ENCODE peak calls at places on chromosome 11, in five cellular contexts. B is GM12891, P is HepG2, D is K562, Y is H1. Z is an unnamed sample.

GRCh38 chr11:2883717-2884423 is 1.7 kb downstream of the CDKN1C start:
- DNase-seq in D (peak), B (no peak), P (no peak), Y (no peak), Z (no peak)

GRCh38 chr11:2198621-2199365 is 27.2 kb upstream of the TH start:
- DNase-seq in D (no peak), B (no peak), Y (no peak), P (no peak), Z (no peak)

GRCh38 chr11:134532176-134532920 is 120.3 kb upstream of the B3GAT1 start:
- DNase-seq in Y (peak), B (no peak), P (no peak), D (no peak), Z (no peak)

GRCh38 chr11:111707039-111707690 is 59.0 kb downstream of the PPP2R1B start:
- DNase-seq in B (no peak), D (no peak), P (peak), Y (no peak), Z (no peak)

GRCh38 chr11:66727282-66727882 is 1.6 kb downstream of the SPTBN2 start:
- DNase-seq in Y (peak), D (peak), B (peak), P (no peak), Z (no peak)

GRCh38 chr11:114308689-114309089 is 12.5 kb downstream of the NNMT start:
- DNase-seq in D (no peak), Y (no peak), P (no peak), B (no peak), Z (no peak)

GRCh38 chr11:65778431-65778900 is 2.3 kb downstream of the AP5B1 start:
- DNase-seq in P (no peak), B (no peak), Y (no peak), D (no peak), Z (no peak)

GRCh38 chr11:2807276-2807681 is 78.3 kb downstream of the CDKN1C start:
- DNase-seq in D (no peak), P (peak), Y (no peak), B (no peak), Z (no peak)

GRCh38 chr11:121839821-121840220 is 276.2 kb downstream of the BLID start:
- DNase-seq in B (no peak), P (no peak), Y (no peak), D (no peak), Z (no peak)

GRCh38 chr11:46601129-46601528 is 7.3 kb upstream of the AMBRA1 start:
- DNase-seq in D (no peak), B (no peak), P (no peak), Y (no peak), Z (no peak)

GRCh38 chr11:21988477-21988876 is 204.4 kb upstream of the ANO5 start:
- DNase-seq in Y (no peak), P (peak), B (no peak), D (no peak), Z (no peak)

GRCh38 chr11:112724194-112724790 is 236.9 kb upstream of the NCAM1 start:
- DNase-seq in D (no peak), Y (no peak), B (no peak), P (no peak), Z (no peak)

GRCh38 chr11:5476184-5476819 is 12.2 kb upstream of the OR52D1 start:
- DNase-seq in B (peak), Y (no peak), D (peak), P (peak), Z (peak)

GRCh38 chr11:86954288-86955110 is 696 bp downstream of the FZD4 start:
- DNase-seq in Y (no peak), P (no peak), D (peak), B (peak), Z (no peak)

GRCh38 chr11:9858218-9858617 is 194.3 kb downstream of the SWAP70 start:
- DNase-seq in Y (no peak), D (no peak), B (no peak), P (peak), Z (no peak)

GRCh38 chr11:73012121-73012863 is 129.8 kb downstream of the FCHSD2 start:
- DNase-seq in P (no peak), B (no peak), D (no peak), Y (no peak), Z (no peak)

GRCh38 chr11:76719281-76719680 is 48.7 kb upstream of the LRRC32 start:
- DNase-seq in B (no peak), Y (no peak), P (no peak), D (no peak), Z (no peak)

GRCh38 chr11:121965330-121965729 is 150.7 kb downstream of the BLID start:
- DNase-seq in Y (no peak), P (no peak), D (no peak), B (no peak), Z (no peak)

GRCh38 chr11:59053387-59053786 is 32.7 kb upstream of the GLYATL1B start:
- DNase-seq in P (peak), Y (peak), B (no peak), D (peak), Z (no peak)

GRCh38 chr11:119085523-119085878 is 820 bp downstream of the HMBS start:
- DNase-seq in P (no peak), D (peak), B (no peak), Y (no peak), Z (peak)

GRCh38 chr11:1837171-1838076 is 1.4 kb upstream of the TNNI2 start:
- DNase-seq in B (peak), D (peak), P (peak), Y (peak), Z (peak)

GRCh38 chr11:8652140-8652539 is 30.3 kb downstream of the TRIM66 start:
- DNase-seq in D (no peak), P (no peak), Y (no peak), B (no peak), Z (no peak)

GRCh38 chr11:73227571-73228211 is 9.6 kb downstream of the P2RY2 start:
- DNase-seq in B (no peak), Y (peak), P (no peak), D (no peak), Z (no peak)

GRCh38 chr11:116773203-116774112 is 671 bp upstream of the BUD13 start:
- DNase-seq in P (no peak), D (no peak), B (no peak), Y (no peak), Z (no peak)

GRCh38 chr11:134677338-134677948 is 265.4 kb upstream of the B3GAT1 start:
- DNase-seq in Y (no peak), P (no peak), D (no peak), B (no peak), Z (no peak)

GRCh38 chr11:12214751-12215150 is 104.4 kb downstream of the MICAL2 start:
- DNase-seq in P (no peak), Y (no peak), B (no peak), D (no peak), Z (no peak)

GRCh38 chr11:15688351-15688792 is 573.6 kb downstream of the INSC start:
- DNase-seq in Y (no peak), B (no peak), P (no peak), D (no peak), Z (no peak)

GRCh38 chr11:123504401-123504800 is 74.3 kb downstream of the GRAMD1B start:
- DNase-seq in B (no peak), Y (no peak), P (no peak), D (peak), Z (no peak)

GRCh38 chr11:72719144-72719543 is 33.1 kb downstream of the ARAP1 start:
- DNase-seq in Y (no peak), B (no peak), P (no peak), D (no peak), Z (no peak)

GRCh38 chr11:69447786-69448185 is 33.7 kb upstream of the LINC01488 start:
- DNase-seq in D (no peak), P (no peak), Y (no peak), B (no peak), Z (no peak)

GRCh38 chr11:76604652-76605241 is 65.8 kb downstream of the LRRC32 start:
- DNase-seq in P (no peak), B (no peak), D (no peak), Y (no peak), Z (no peak)

GRCh38 chr11:34149786-34150185 is 44.4 kb downstream of the NAT10 start:
- DNase-seq in B (no peak), P (no peak), D (peak), Y (peak), Z (no peak)

GRCh38 chr11:121741954-121742361 is 289.2 kb upstream of the SORL1-AS1 start:
- DNase-seq in D (no peak), B (no peak), Y (no peak), P (no peak), Z (no peak)

GRCh38 chr11:19419813-19420212 is 179.1 kb upstream of the E2F8 start:
- DNase-seq in Y (no peak), D (peak), P (no peak), B (no peak), Z (no peak)

DNA sequence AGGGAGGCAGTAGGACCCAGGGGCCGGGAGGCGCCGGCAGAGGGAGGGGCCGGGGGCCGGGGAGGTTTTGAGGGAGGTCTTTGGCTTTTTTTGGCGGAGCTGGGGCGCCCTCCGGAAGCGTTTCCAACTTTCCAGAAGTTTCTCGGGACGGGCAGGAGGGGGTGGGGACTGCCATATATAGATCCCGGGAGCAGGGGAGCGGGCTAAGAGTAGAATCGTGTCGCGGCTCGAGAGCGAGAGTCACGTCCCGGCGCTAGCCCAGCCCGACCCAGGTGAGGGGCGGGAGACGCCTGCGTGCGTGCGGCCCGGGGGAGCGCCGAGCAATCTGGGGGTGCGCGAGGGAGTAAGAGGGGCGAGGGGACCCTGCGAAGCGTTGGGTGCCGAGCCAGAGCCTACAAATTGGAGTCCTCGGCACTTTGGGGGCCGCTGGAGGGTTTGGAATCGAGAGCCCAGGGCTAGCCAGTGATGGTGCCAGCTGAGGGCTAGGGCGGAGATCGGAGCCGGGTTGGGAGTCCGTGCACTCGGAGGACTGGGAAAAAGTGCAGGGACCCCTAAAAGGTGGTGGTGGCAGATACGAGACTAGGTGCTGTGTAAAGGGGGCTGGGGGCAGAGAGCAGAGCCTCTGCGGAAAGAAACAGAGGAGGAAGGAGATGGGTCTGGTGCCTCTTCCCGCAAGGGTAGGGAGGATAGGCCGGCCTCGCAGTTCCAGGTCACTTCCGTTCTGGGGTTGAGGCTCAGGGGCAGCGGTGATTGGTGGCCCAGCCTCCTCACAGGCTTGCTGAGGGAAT is at the start of gene SERPINH1:
- DNase-seq in P (peak), B (peak), Y (peak), D (peak), Z (peak)
- TF ChIP-seq POLR2AphosphoS5 in P (peak), B (peak), Y (peak), D (peak), Z (peak)

DNA sequence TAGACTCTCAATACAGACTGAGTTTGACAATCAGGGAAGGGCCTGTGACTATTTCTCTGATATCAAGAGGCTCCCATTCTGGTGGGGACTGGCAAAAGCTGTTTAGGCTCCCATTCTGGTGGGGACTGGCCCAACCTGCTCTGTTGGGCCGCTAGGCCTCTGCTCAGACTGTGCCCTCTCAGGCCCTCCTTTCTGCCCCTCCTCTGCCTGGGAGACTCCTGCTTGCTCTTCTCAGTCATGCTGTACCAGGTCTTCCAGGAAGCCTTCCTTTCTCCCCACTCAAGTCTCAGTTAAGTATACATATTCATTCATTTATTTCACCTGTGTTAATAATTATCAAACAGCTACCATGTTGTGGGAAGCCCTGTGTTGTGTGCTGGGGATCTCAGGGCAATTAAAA is 323.7 kb upstream of the NARS2 start:
- DNase-seq in D (no peak), Y (no peak), B (no peak), P (no peak), Z (no peak)
- TF ChIP-seq TAF1 in D (no peak), Y (no peak), B (no peak), P (no peak), Z (no peak)

GRCh38 chr11:130553306-130553705 is 104.9 kb downstream of the ADAMTS15 start:
- DNase-seq in P (no peak), Y (no peak), D (no peak), B (no peak), Z (no peak)
- TF ChIP-seq POLR2AphosphoS5 in P (no peak), Y (no peak), D (no peak), B (no peak), Z (no peak)

DNA sequence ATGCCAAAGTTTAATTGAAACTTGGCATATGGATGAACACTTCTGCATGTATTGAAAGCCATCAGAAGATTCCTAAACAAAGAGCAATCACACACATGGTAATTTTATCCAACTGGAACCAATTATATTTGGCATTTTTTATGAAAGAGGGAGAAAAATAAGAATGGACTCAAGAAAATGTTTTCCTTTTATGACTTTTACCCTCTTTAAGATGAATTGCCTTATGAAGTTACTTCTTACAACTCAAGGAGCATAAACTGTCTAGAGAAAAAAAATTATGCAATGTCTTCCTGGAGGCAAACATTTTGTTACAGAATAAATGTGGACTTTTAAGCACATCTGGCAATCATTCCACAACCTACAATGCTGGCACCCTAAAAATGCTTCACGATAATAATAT is 7.3 kb downstream of the TRPC6 start:
- DNase-seq in B (no peak), D (no peak), P (no peak), Y (no peak), Z (no peak)
- TF ChIP-seq TAF1 in B (no peak), D (no peak), P (no peak), Y (no peak), Z (no peak)

GRCh38 chr11:94939346-94939745 is 34.0 kb downstream of the CWC15 start:
- DNase-seq in B (no peak), Y (no peak), D (no peak), P (no peak), Z (no peak)
- TF ChIP-seq POLR2AphosphoS5 in B (no peak), Y (no peak), D (no peak), P (no peak), Z (no peak)

DNA sequence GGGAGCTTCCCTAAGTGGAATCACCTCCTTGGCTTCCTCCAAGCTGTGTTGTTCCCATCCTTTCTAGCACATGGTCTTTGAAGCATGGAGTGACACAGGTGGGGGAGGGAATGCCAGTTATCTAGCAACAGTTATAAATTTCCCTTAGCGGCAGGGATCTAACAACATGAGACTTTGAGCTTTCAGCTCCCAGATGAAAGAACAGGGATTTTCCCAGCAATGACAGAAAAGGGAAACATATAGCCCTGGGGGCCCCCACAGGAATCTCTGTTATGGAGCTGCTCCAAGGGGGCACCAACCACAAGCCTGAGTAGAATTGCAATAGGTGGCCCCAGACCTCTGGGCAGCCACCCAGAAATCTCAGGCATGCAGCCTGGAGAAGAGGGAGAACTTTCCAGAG is 163.0 kb downstream of the GRIK4 start:
- DNase-seq in Y (no peak), D (no peak), B (no peak), P (peak), Z (no peak)
- TF ChIP-seq TAF1 in Y (no peak), D (no peak), B (no peak), P (no peak), Z (no peak)

GRCh38 chr11:117816151-117816741 is 8.3 kb downstream of the FXYD2 start:
- DNase-seq in D (peak), B (no peak), P (peak), Y (no peak), Z (no peak)

GRCh38 chr11:117814204-117814765 is 10.3 kb downstream of the FXYD2 start:
- DNase-seq in P (no peak), Y (no peak), B (no peak), D (no peak), Z (no peak)

GRCh38 chr11:117816846-117817212 is 7.7 kb downstream of the FXYD2 start:
- DNase-seq in B (no peak), P (no peak), D (no peak), Y (no peak), Z (no peak)

GRCh38 chr11:117815262-117815803 is 9.2 kb downstream of the FXYD2 start:
- DNase-seq in B (peak), P (no peak), Y (no peak), D (no peak), Z (peak)

DNA sequence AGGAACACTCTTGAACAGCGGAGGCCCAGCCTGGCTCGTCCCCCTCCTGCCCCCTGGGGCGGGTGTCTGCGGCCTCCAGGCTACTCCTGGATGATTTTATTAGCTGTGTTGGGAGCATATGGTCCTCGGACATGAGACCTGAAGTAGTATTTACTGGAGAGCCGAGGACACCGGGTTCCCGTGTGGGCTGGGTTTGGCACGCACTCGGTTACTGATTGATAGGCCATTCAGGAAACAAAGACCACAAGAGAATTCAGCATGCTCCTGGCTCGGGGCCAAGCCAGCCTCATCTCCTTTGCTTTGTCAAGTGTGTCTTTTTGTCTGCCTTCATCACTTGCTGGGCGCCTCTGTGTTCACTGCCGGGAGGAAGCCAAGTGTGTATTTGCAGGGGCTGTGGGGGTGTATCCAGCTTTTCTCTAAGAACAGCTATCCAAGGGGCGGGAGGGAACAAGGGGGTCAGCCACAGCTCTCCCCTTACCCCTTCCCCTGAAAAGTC is 9.7 kb downstream of the FXYD2 start:
- DNase-seq in B (no peak), P (peak), Y (no peak), D (peak), Z (no peak)
- TF ChIP-seq POLR2AphosphoS5 in B (no peak), P (no peak), Y (no peak), D (no peak), Z (no peak)

GRCh38 chr11:33063326-33063775 is 24.0 kb downstream of the TCP11L1 start:
- DNase-seq in D (no peak), B (no peak), P (no peak), Y (no peak), Z (no peak)
- TF ChIP-seq TAF1 in D (no peak), B (no peak), P (no peak), Y (no peak), Z (no peak)

Z was measured in GM12892.